ENCODE peak calls at places on chromosomes 11 and 22, in nine cellular contexts. One of them, this sample, is unnamed.

GRCh38 chr11:3684129-3684685 is 13.0 kb upstream of the CHRNA10 start:
- DNase-seq in kidney: no peak
- DNase-seq in right atrium auricular region: no peak
- DNase-seq in WTC11: no peak
- DNase-seq in prostate gland: no peak
- DNase-seq in omental fat pad: no peak
- DNase-seq in endothelial cell: no peak
- DNase-seq in CD14-positive monocyte: no peak
- DNase-seq in AG09319: no peak
- DNase-seq in this sample: no peak

GRCh38 chr11:12455938-12456337 is 78.6 kb downstream of the PARVA start:
- DNase-seq in kidney: no peak
- DNase-seq in right atrium auricular region: no peak
- DNase-seq in WTC11: no peak
- DNase-seq in prostate gland: no peak
- DNase-seq in omental fat pad: no peak
- DNase-seq in endothelial cell: no peak
- DNase-seq in CD14-positive monocyte: no peak
- DNase-seq in AG09319: no peak
- DNase-seq in this sample: no peak

GRCh38 chr22:50676211-50676636 is 3.6 kb downstream of the SHANK3 start:
- DNase-seq in kidney: no peak
- DNase-seq in right atrium auricular region: peak
- DNase-seq in WTC11: no peak
- DNase-seq in prostate gland: no peak
- DNase-seq in omental fat pad: no peak
- DNase-seq in endothelial cell: no peak
- DNase-seq in CD14-positive monocyte: no peak
- DNase-seq in AG09319: no peak
- DNase-seq in this sample: no peak

GRCh38 chr11:19679952-19680823 is 32.4 kb upstream of the NAV2 start:
- DNase-seq in kidney: peak
- DNase-seq in right atrium auricular region: peak
- DNase-seq in WTC11: no peak
- DNase-seq in prostate gland: peak
- DNase-seq in omental fat pad: peak
- DNase-seq in endothelial cell: no peak
- DNase-seq in CD14-positive monocyte: no peak
- DNase-seq in AG09319: peak
- DNase-seq in this sample: no peak

GRCh38 chr11:69482322-69482721 is 859 bp downstream of the LINC01488 start:
- DNase-seq in kidney: no peak
- DNase-seq in right atrium auricular region: no peak
- DNase-seq in WTC11: no peak
- DNase-seq in prostate gland: no peak
- DNase-seq in omental fat pad: no peak
- DNase-seq in endothelial cell: no peak
- DNase-seq in CD14-positive monocyte: no peak
- DNase-seq in AG09319: no peak
- DNase-seq in this sample: no peak

GRCh38 chr11:96391698-96392307 is 2.0 kb downstream of the JRKL start:
- DNase-seq in kidney: no peak
- DNase-seq in right atrium auricular region: no peak
- DNase-seq in WTC11: no peak
- DNase-seq in prostate gland: no peak
- DNase-seq in omental fat pad: no peak
- DNase-seq in endothelial cell: no peak
- DNase-seq in CD14-positive monocyte: no peak
- DNase-seq in AG09319: no peak
- DNase-seq in this sample: no peak

GRCh38 chr11:123191939-123192338 is 3.1 kb downstream of the CLMP start:
- DNase-seq in kidney: no peak
- DNase-seq in right atrium auricular region: no peak
- DNase-seq in WTC11: no peak
- DNase-seq in prostate gland: no peak
- DNase-seq in omental fat pad: no peak
- DNase-seq in endothelial cell: no peak
- DNase-seq in CD14-positive monocyte: no peak
- DNase-seq in AG09319: no peak
- DNase-seq in this sample: no peak

GRCh38 chr11:44954051-44954906 is 3.6 kb upstream of the TP53I11 start:
- DNase-seq in kidney: no peak
- DNase-seq in right atrium auricular region: no peak
- DNase-seq in WTC11: no peak
- DNase-seq in prostate gland: no peak
- DNase-seq in omental fat pad: no peak
- DNase-seq in endothelial cell: no peak
- DNase-seq in CD14-positive monocyte: no peak
- DNase-seq in AG09319: no peak
- DNase-seq in this sample: no peak

GRCh38 chr22:36371920-36372319 is 15.8 kb downstream of the MYH9 start:
- DNase-seq in kidney: no peak
- DNase-seq in right atrium auricular region: no peak
- DNase-seq in WTC11: no peak
- DNase-seq in prostate gland: no peak
- DNase-seq in omental fat pad: no peak
- DNase-seq in endothelial cell: no peak
- DNase-seq in CD14-positive monocyte: no peak
- DNase-seq in AG09319: no peak
- DNase-seq in this sample: no peak

GRCh38 chr11:42410251-42410956 is 901.4 kb upstream of the API5 start:
- DNase-seq in kidney: no peak
- DNase-seq in right atrium auricular region: no peak
- DNase-seq in WTC11: no peak
- DNase-seq in prostate gland: no peak
- DNase-seq in omental fat pad: no peak
- DNase-seq in endothelial cell: no peak
- DNase-seq in CD14-positive monocyte: no peak
- DNase-seq in AG09319: no peak
- DNase-seq in this sample: no peak

GRCh38 chr11:42407379-42407778 is 904.4 kb upstream of the API5 start:
- DNase-seq in kidney: no peak
- DNase-seq in right atrium auricular region: no peak
- DNase-seq in WTC11: peak
- DNase-seq in prostate gland: no peak
- DNase-seq in omental fat pad: no peak
- DNase-seq in endothelial cell: peak
- DNase-seq in CD14-positive monocyte: no peak
- DNase-seq in AG09319: no peak
- DNase-seq in this sample: no peak
- TF ChIP-seq CTCF in kidney: no peak
- TF ChIP-seq CTCF in right atrium auricular region: no peak
- TF ChIP-seq CTCF in WTC11: peak
- TF ChIP-seq CTCF in prostate gland: no peak
- TF ChIP-seq CTCF in omental fat pad: no peak
- TF ChIP-seq CTCF in endothelial cell: peak
- TF ChIP-seq CTCF in CD14-positive monocyte: no peak
- TF ChIP-seq CTCF in AG09319: no peak
- TF ChIP-seq CTCF in this sample: no peak

DNA sequence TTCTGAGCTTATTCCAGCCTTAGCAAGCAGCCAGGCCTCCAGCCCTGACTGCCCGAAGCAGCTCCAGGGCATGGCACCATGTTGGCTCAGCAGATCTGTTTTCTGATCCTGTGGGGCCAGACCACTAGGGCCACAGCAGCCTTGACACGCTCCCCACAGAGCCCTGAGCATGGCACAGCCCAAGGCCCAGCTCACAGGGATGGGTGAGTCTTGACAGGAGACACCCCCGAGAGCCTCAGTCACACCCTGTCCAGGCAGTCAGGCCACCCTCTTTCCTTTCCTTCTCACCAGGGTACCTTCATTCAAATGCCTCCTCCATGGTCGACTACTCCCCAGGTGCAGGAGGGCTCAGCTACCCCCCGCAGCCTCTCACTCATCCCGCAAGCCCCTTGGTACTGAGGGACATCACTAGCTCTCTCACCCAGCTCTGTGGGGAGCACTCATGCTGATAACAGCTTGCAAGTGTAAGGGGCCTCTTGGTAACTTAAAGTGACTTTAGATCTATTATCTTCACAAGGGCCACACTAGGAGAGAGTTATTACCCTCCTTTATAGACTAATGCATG is 3.8 kb upstream of the CDC42BPG start:
- DNase-seq in kidney: no peak
- DNase-seq in right atrium auricular region: no peak
- DNase-seq in WTC11: no peak
- DNase-seq in prostate gland: no peak
- DNase-seq in omental fat pad: no peak
- DNase-seq in endothelial cell: no peak
- DNase-seq in CD14-positive monocyte: no peak
- DNase-seq in AG09319: no peak
- DNase-seq in this sample: no peak
- TF ChIP-seq CTCF in kidney: no peak
- TF ChIP-seq CTCF in right atrium auricular region: no peak
- TF ChIP-seq CTCF in WTC11: no peak
- TF ChIP-seq CTCF in prostate gland: no peak
- TF ChIP-seq CTCF in omental fat pad: no peak
- TF ChIP-seq CTCF in endothelial cell: no peak
- TF ChIP-seq CTCF in CD14-positive monocyte: no peak
- TF ChIP-seq CTCF in AG09319: no peak
- TF ChIP-seq CTCF in this sample: no peak

GRCh38 chr22:43231724-43232034 is 44.7 kb upstream of the TTLL12 start:
- DNase-seq in kidney: no peak
- DNase-seq in right atrium auricular region: no peak
- DNase-seq in WTC11: no peak
- DNase-seq in prostate gland: no peak
- DNase-seq in omental fat pad: no peak
- DNase-seq in endothelial cell: no peak
- DNase-seq in CD14-positive monocyte: no peak
- DNase-seq in AG09319: no peak
- DNase-seq in this sample: no peak
- TF ChIP-seq CTCF in kidney: no peak
- TF ChIP-seq CTCF in right atrium auricular region: no peak
- TF ChIP-seq CTCF in WTC11: no peak
- TF ChIP-seq CTCF in prostate gland: no peak
- TF ChIP-seq CTCF in omental fat pad: no peak
- TF ChIP-seq CTCF in endothelial cell: no peak
- TF ChIP-seq CTCF in CD14-positive monocyte: no peak
- TF ChIP-seq CTCF in AG09319: no peak
- TF ChIP-seq CTCF in this sample: no peak

GRCh38 chr11:121657191-121657590 is 204.4 kb upstream of the SORL1-AS1 start:
- DNase-seq in kidney: no peak
- DNase-seq in right atrium auricular region: no peak
- DNase-seq in WTC11: no peak
- DNase-seq in prostate gland: no peak
- DNase-seq in omental fat pad: no peak
- DNase-seq in endothelial cell: no peak
- DNase-seq in CD14-positive monocyte: no peak
- DNase-seq in AG09319: no peak
- DNase-seq in this sample: no peak

GRCh38 chr11:121659811-121660210 is 207.0 kb upstream of the SORL1-AS1 start:
- DNase-seq in kidney: no peak
- DNase-seq in right atrium auricular region: no peak
- DNase-seq in WTC11: no peak
- DNase-seq in prostate gland: no peak
- DNase-seq in omental fat pad: no peak
- DNase-seq in endothelial cell: no peak
- DNase-seq in CD14-positive monocyte: no peak
- DNase-seq in AG09319: no peak
- DNase-seq in this sample: no peak

GRCh38 chr11:121654506-121655480 is 202.0 kb upstream of the SORL1-AS1 start:
- DNase-seq in kidney: no peak
- DNase-seq in right atrium auricular region: no peak
- DNase-seq in WTC11: no peak
- DNase-seq in prostate gland: peak
- DNase-seq in omental fat pad: no peak
- DNase-seq in endothelial cell: no peak
- DNase-seq in CD14-positive monocyte: no peak
- DNase-seq in AG09319: no peak
- DNase-seq in this sample: no peak

GRCh38 chr11:121655481-121656332 is 202.9 kb upstream of the SORL1-AS1 start:
- DNase-seq in kidney: peak
- DNase-seq in right atrium auricular region: peak
- DNase-seq in WTC11: peak
- DNase-seq in prostate gland: peak
- DNase-seq in omental fat pad: peak
- DNase-seq in endothelial cell: peak
- DNase-seq in CD14-positive monocyte: peak
- DNase-seq in AG09319: peak
- DNase-seq in this sample: peak

GRCh38 chr11:121656333-121657090 is 203.7 kb upstream of the SORL1-AS1 start:
- DNase-seq in kidney: peak
- DNase-seq in right atrium auricular region: no peak
- DNase-seq in WTC11: no peak
- DNase-seq in prostate gland: no peak
- DNase-seq in omental fat pad: no peak
- DNase-seq in endothelial cell: no peak
- DNase-seq in CD14-positive monocyte: no peak
- DNase-seq in AG09319: no peak
- DNase-seq in this sample: no peak
- TF ChIP-seq CTCF in kidney: no peak
- TF ChIP-seq CTCF in right atrium auricular region: no peak
- TF ChIP-seq CTCF in WTC11: no peak
- TF ChIP-seq CTCF in prostate gland: no peak
- TF ChIP-seq CTCF in omental fat pad: no peak
- TF ChIP-seq CTCF in endothelial cell: no peak
- TF ChIP-seq CTCF in CD14-positive monocyte: no peak
- TF ChIP-seq CTCF in AG09319: no peak
- TF ChIP-seq CTCF in this sample: no peak

DNA sequence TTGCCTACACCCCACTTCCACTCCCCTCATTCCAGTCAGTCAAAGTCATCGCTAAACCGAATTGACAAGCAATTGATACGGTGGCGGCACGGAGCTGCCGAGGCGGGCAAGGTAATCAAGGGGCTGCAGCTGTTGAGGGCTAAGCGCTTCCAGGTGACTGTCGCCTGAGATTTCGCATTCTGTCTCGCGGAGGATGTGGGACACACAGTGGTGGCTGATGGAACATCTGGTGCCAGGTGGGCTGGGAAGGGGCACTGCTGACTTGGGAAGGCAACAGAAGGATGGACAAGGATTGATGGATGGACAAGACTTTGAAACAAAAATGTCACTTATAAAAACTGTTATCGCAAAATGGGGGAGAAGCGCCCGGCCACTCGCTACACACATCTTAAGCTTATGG is 109.6 kb downstream of the RCN1 start:
- DNase-seq in kidney: no peak
- DNase-seq in right atrium auricular region: no peak
- DNase-seq in WTC11: peak
- DNase-seq in prostate gland: no peak
- DNase-seq in omental fat pad: no peak
- DNase-seq in endothelial cell: no peak
- DNase-seq in CD14-positive monocyte: no peak
- DNase-seq in AG09319: no peak
- DNase-seq in this sample: no peak
- TF ChIP-seq CTCF in kidney: no peak
- TF ChIP-seq CTCF in right atrium auricular region: no peak
- TF ChIP-seq CTCF in WTC11: no peak
- TF ChIP-seq CTCF in prostate gland: no peak
- TF ChIP-seq CTCF in omental fat pad: no peak
- TF ChIP-seq CTCF in endothelial cell: no peak
- TF ChIP-seq CTCF in CD14-positive monocyte: no peak
- TF ChIP-seq CTCF in AG09319: no peak
- TF ChIP-seq CTCF in this sample: no peak

This sample was measured in D721Med.